ENCODE peak calls at places on chromosomes 16 and 17, in six cellular contexts. O is HTR-8/SVneo, A is mesenteric fat pad, B is ACHN, V is left lung, Z is EL. F is an unnamed sample.

GRCh38 chr16:64085291-64085690 is 1036.6 kb downstream of the CDH11 start:
- DNase-seq in O (no peak), A (no peak), B (no peak), V (no peak), Z (no peak), F (no peak)

GRCh38 chr16:1493746-1494094 is 560 bp downstream of the TELO2 start:
- DNase-seq in O (peak; percentile 18), A (no peak), B (peak; percentile 48), V (no peak), Z (peak; percentile 36), F (no peak)

GRCh38 chr17:14396542-14396941 is 95.7 kb downstream of the HS3ST3B1 start:
- DNase-seq in O (no peak), A (no peak), B (no peak), V (no peak), Z (peak; percentile 6), F (no peak)

GRCh38 chr17:28959471-28959871 is 8.2 kb upstream of the PHF12 start:
- DNase-seq in O (no peak), A (peak; percentile 82), B (no peak), V (no peak), Z (no peak), F (peak; percentile 41)

GRCh38 chr16:2979669-2980226 is 498 bp downstream of the PKMYT1 start:
- DNase-seq in O (no peak), A (no peak), B (no peak), V (no peak), Z (peak; percentile 45), F (no peak)

GRCh38 chr16:53924311-53924860 is 220.4 kb downstream of the FTO start:
- DNase-seq in O (no peak), A (no peak), B (no peak), V (no peak), Z (no peak), F (no peak)

GRCh38 chr17:4474093-4474492 is 24.6 kb upstream of the SPNS2 start:
- DNase-seq in O (no peak), A (no peak), B (no peak), V (no peak), Z (no peak), F (no peak)

GRCh38 chr16:55662641-55663040 is 6.9 kb downstream of the SLC6A2 start:
- DNase-seq in O (no peak), A (peak; percentile 24), B (no peak), V (no peak), Z (no peak), F (no peak)

GRCh38 chr17:50268632-50269287 is 5.5 kb upstream of the TMEM92 start:
- DNase-seq in O (no peak), A (peak; percentile 59), B (no peak), V (no peak), Z (no peak), F (peak; percentile 11)

GRCh38 chr17:33949100-33949499 is 306.0 kb upstream of the CCL2 start:
- DNase-seq in O (no peak), A (no peak), B (peak; percentile 33), V (no peak), Z (no peak), F (peak; percentile 30)